ENCODE peak calls at places on chromosomes 5 and 9, in seven cellular contexts. One of them, this sample, is unnamed.
A peak's percentile ranks its signal among the peaks of the same experiment; 100 is the strongest.

GRCh38 chr9:78879324-78880100 is 582.6 kb downstream of the PSAT1 start:
- DNase-seq in GM10248: no peak
- DNase-seq in upper lobe of right lung: no peak
- DNase-seq in cardiac fibroblast: no peak
- DNase-seq in CD4-positive, alpha-beta T cell: no peak
- DNase-seq in BJ: no peak
- DNase-seq in GM12878: no peak
- DNase-seq in this sample: no peak

GRCh38 chr9:5493597-5494511 is 16.5 kb upstream of the PDCD1LG2 start:
- DNase-seq in GM12878: peak; percentile 96
- DNase-seq in BJ: no peak
- DNase-seq in GM10248: peak; percentile 75
- DNase-seq in cardiac fibroblast: peak; percentile 81
- DNase-seq in upper lobe of right lung: no peak
- DNase-seq in CD4-positive, alpha-beta T cell: no peak
- DNase-seq in this sample: no peak

GRCh38 chr9:91298304-91298703 is 63.4 kb downstream of the AUH start:
- DNase-seq in upper lobe of right lung: no peak
- DNase-seq in GM12878: no peak
- DNase-seq in GM10248: no peak
- DNase-seq in cardiac fibroblast: peak; percentile 58
- DNase-seq in CD4-positive, alpha-beta T cell: no peak
- DNase-seq in BJ: no peak
- DNase-seq in this sample: no peak

GRCh38 chr9:91720313-91720712 is 229.7 kb downstream of the ROR2 start:
- DNase-seq in cardiac fibroblast: no peak
- DNase-seq in BJ: no peak
- DNase-seq in GM10248: no peak
- DNase-seq in GM12878: no peak
- DNase-seq in CD4-positive, alpha-beta T cell: no peak
- DNase-seq in upper lobe of right lung: no peak
- DNase-seq in this sample: no peak

GRCh38 chr9:2227468-2227867 is 212.3 kb downstream of the SMARCA2 start:
- DNase-seq in cardiac fibroblast: peak; percentile 76
- DNase-seq in BJ: no peak
- DNase-seq in GM10248: no peak
- DNase-seq in CD4-positive, alpha-beta T cell: no peak
- DNase-seq in upper lobe of right lung: no peak
- DNase-seq in GM12878: no peak
- DNase-seq in this sample: no peak

GRCh38 chr5:96605144-96605543 is 57.0 kb upstream of the CAST start:
- DNase-seq in CD4-positive, alpha-beta T cell: no peak
- DNase-seq in cardiac fibroblast: no peak
- DNase-seq in upper lobe of right lung: no peak
- DNase-seq in GM12878: no peak
- DNase-seq in BJ: no peak
- DNase-seq in GM10248: no peak
- DNase-seq in this sample: no peak

GRCh38 chr9:4929917-4930316 is 55.2 kb upstream of the JAK2 start:
- DNase-seq in CD4-positive, alpha-beta T cell: no peak
- DNase-seq in BJ: no peak
- DNase-seq in GM10248: no peak
- DNase-seq in upper lobe of right lung: no peak
- DNase-seq in GM12878: no peak
- DNase-seq in cardiac fibroblast: no peak
- DNase-seq in this sample: no peak

GRCh38 chr9:9912459-9912858 is 700.3 kb downstream of the PTPRD start:
- DNase-seq in GM10248: no peak
- DNase-seq in GM12878: no peak
- DNase-seq in cardiac fibroblast: no peak
- DNase-seq in BJ: no peak
- DNase-seq in upper lobe of right lung: no peak
- DNase-seq in CD4-positive, alpha-beta T cell: no peak
- DNase-seq in this sample: no peak

GRCh38 chr5:45695680-45696093 is 493 bp downstream of the HCN1 start:
- DNase-seq in GM12878: no peak
- DNase-seq in CD4-positive, alpha-beta T cell: no peak
- DNase-seq in GM10248: peak; percentile 6
- DNase-seq in upper lobe of right lung: no peak
- DNase-seq in BJ: no peak
- DNase-seq in cardiac fibroblast: no peak
- DNase-seq in this sample: no peak

GRCh38 chr5:55747778-55748318 is 10.0 kb downstream of the DDX4 start:
- DNase-seq in cardiac fibroblast: no peak
- DNase-seq in upper lobe of right lung: no peak
- DNase-seq in CD4-positive, alpha-beta T cell: no peak
- DNase-seq in BJ: no peak
- DNase-seq in GM12878: no peak
- DNase-seq in GM10248: no peak
- DNase-seq in this sample: no peak

GRCh38 chr5:158056426-158056825 is 197.5 kb upstream of the CLINT1 start:
- DNase-seq in upper lobe of right lung: no peak
- DNase-seq in GM10248: no peak
- DNase-seq in CD4-positive, alpha-beta T cell: no peak
- DNase-seq in cardiac fibroblast: no peak
- DNase-seq in GM12878: no peak
- DNase-seq in BJ: no peak
- DNase-seq in this sample: no peak

GRCh38 chr5:53350991-53351770 is 129.2 kb upstream of the FST start:
- DNase-seq in cardiac fibroblast: no peak
- DNase-seq in GM12878: no peak
- DNase-seq in upper lobe of right lung: no peak
- DNase-seq in CD4-positive, alpha-beta T cell: no peak
- DNase-seq in BJ: no peak
- DNase-seq in GM10248: no peak
- DNase-seq in this sample: no peak

GRCh38 chr5:16156152-16156551 is 23.4 kb downstream of the MARCHF11 start:
- DNase-seq in cardiac fibroblast: no peak
- DNase-seq in upper lobe of right lung: no peak
- DNase-seq in BJ: no peak
- DNase-seq in GM10248: no peak
- DNase-seq in GM12878: no peak
- DNase-seq in CD4-positive, alpha-beta T cell: no peak
- DNase-seq in this sample: no peak

GRCh38 chr5:16160706-16161105 is 18.9 kb downstream of the MARCHF11 start:
- DNase-seq in upper lobe of right lung: no peak
- DNase-seq in CD4-positive, alpha-beta T cell: no peak
- DNase-seq in BJ: no peak
- DNase-seq in GM12878: peak; percentile 2
- DNase-seq in GM10248: peak; percentile 26
- DNase-seq in cardiac fibroblast: peak; percentile 78
- DNase-seq in this sample: peak; percentile 33
- TF ChIP-seq CTCF in upper lobe of right lung: peak; percentile 71
- TF ChIP-seq CTCF in CD4-positive, alpha-beta T cell: peak; percentile 52
- TF ChIP-seq CTCF in BJ: peak; percentile 77
- TF ChIP-seq CTCF in GM12878: peak; percentile 66
- TF ChIP-seq CTCF in GM10248: peak; percentile 74
- TF ChIP-seq CTCF in cardiac fibroblast: peak; percentile 73
- TF ChIP-seq CTCF in this sample: peak; percentile 74

DNA sequence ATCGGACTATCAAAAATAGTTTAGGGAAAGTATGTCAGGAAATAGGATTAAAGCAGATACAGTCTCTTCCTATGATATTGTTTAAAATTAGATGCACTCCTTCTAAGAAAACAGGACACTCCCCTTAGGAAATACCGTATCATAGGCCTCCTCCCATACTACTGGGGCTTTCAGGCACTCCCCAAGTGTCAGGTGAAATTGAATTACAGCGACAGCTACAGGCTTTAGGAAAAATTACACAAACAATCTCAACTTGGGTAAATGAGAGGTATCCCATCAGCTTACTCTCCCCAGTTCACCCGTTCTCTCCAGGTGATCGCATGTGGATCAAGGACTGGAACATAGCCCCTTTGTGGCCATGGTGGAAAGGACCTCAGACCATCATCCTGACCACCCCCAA is 110.4 kb upstream of the EPB41L4A start:
- DNase-seq in cardiac fibroblast: peak; percentile 36
- DNase-seq in CD4-positive, alpha-beta T cell: no peak
- DNase-seq in GM10248: no peak
- DNase-seq in GM12878: no peak
- DNase-seq in upper lobe of right lung: no peak
- DNase-seq in BJ: no peak
- DNase-seq in this sample: no peak
- TF ChIP-seq CTCF in cardiac fibroblast: peak; percentile 8
- TF ChIP-seq CTCF in CD4-positive, alpha-beta T cell: no peak
- TF ChIP-seq CTCF in GM10248: peak; percentile 37
- TF ChIP-seq CTCF in GM12878: peak; percentile 57
- TF ChIP-seq CTCF in upper lobe of right lung: peak; percentile 46
- TF ChIP-seq CTCF in BJ: no peak
- TF ChIP-seq CTCF in this sample: peak; percentile 27

GRCh38 chr5:171310334-171310815 is 1.3 kb downstream of the TLX3 start:
- DNase-seq in GM12878: no peak
- DNase-seq in upper lobe of right lung: no peak
- DNase-seq in CD4-positive, alpha-beta T cell: no peak
- DNase-seq in cardiac fibroblast: no peak
- DNase-seq in BJ: no peak
- DNase-seq in GM10248: no peak
- DNase-seq in this sample: no peak
- TF ChIP-seq CTCF in GM12878: no peak
- TF ChIP-seq CTCF in upper lobe of right lung: no peak
- TF ChIP-seq CTCF in CD4-positive, alpha-beta T cell: no peak
- TF ChIP-seq CTCF in cardiac fibroblast: no peak
- TF ChIP-seq CTCF in BJ: no peak
- TF ChIP-seq CTCF in GM10248: no peak
- TF ChIP-seq CTCF in this sample: no peak

GRCh38 chr5:2697446-2698200 is 53.9 kb downstream of the IRX2 start:
- DNase-seq in cardiac fibroblast: no peak
- DNase-seq in CD4-positive, alpha-beta T cell: no peak
- DNase-seq in GM10248: no peak
- DNase-seq in upper lobe of right lung: no peak
- DNase-seq in BJ: no peak
- DNase-seq in GM12878: no peak
- DNase-seq in this sample: no peak

GRCh38 chr5:2698581-2698980 is 52.9 kb downstream of the IRX2 start:
- DNase-seq in GM10248: no peak
- DNase-seq in cardiac fibroblast: no peak
- DNase-seq in BJ: no peak
- DNase-seq in upper lobe of right lung: no peak
- DNase-seq in GM12878: no peak
- DNase-seq in CD4-positive, alpha-beta T cell: no peak
- DNase-seq in this sample: no peak

GRCh38 chr5:2696156-2696807 is 55.2 kb downstream of the IRX2 start:
- DNase-seq in CD4-positive, alpha-beta T cell: no peak
- DNase-seq in upper lobe of right lung: no peak
- DNase-seq in GM12878: no peak
- DNase-seq in GM10248: no peak
- DNase-seq in BJ: no peak
- DNase-seq in cardiac fibroblast: no peak
- DNase-seq in this sample: no peak

GRCh38 chr5:2697041-2697440 is 54.4 kb downstream of the IRX2 start:
- DNase-seq in GM12878: no peak
- DNase-seq in GM10248: no peak
- DNase-seq in upper lobe of right lung: no peak
- DNase-seq in cardiac fibroblast: no peak
- DNase-seq in CD4-positive, alpha-beta T cell: no peak
- DNase-seq in BJ: no peak
- DNase-seq in this sample: no peak

GRCh38 chr5:2695200-2695891 is 56.1 kb downstream of the IRX2 start:
- DNase-seq in CD4-positive, alpha-beta T cell: no peak
- DNase-seq in BJ: no peak
- DNase-seq in GM10248: no peak
- DNase-seq in GM12878: no peak
- DNase-seq in upper lobe of right lung: no peak
- DNase-seq in cardiac fibroblast: peak; percentile 4
- DNase-seq in this sample: no peak
- TF ChIP-seq CTCF in CD4-positive, alpha-beta T cell: no peak
- TF ChIP-seq CTCF in BJ: no peak
- TF ChIP-seq CTCF in GM10248: no peak
- TF ChIP-seq CTCF in GM12878: no peak
- TF ChIP-seq CTCF in upper lobe of right lung: no peak
- TF ChIP-seq CTCF in cardiac fibroblast: no peak
- TF ChIP-seq CTCF in this sample: no peak

DNA sequence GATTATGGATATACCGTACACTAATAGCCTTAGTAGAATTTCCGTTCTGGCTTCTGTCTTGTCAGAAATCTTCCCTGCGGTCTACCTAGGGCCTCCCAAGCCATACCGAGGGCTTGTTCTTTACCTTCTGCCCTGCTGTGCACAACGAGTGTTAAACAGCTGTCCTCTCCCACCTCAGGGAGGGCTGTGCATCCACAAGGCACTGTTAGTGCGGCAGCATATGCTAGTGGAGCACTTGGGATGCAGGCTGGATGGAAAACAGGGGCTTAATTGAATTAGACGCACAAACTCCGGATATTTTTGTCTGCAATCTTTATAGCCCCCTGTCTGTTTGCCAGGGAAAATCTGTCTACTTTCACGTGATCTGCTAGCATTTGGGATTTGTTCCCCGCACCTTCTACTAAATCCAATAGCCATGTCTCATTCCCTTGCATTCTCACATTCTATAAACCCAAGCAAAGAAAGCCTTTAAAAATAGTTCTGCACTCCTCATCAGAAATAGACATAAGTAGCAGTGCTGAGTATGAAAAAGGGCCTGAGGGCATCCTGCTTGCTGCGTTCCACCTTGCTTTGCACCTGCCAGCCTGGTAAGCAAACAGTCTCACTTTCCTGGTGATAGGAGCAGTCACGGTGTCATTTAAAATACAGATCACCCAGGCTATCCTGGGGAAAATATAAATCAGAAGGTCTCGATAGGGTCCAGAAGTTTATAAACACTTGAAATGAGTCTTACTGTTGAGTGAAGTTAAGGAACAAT is 382.6 kb downstream of the RASEF start:
- DNase-seq in upper lobe of right lung: no peak
- DNase-seq in GM12878: no peak
- DNase-seq in CD4-positive, alpha-beta T cell: no peak
- DNase-seq in BJ: no peak
- DNase-seq in cardiac fibroblast: no peak
- DNase-seq in GM10248: no peak
- DNase-seq in this sample: no peak
- TF ChIP-seq CTCF in upper lobe of right lung: no peak
- TF ChIP-seq CTCF in GM12878: no peak
- TF ChIP-seq CTCF in CD4-positive, alpha-beta T cell: no peak
- TF ChIP-seq CTCF in BJ: no peak
- TF ChIP-seq CTCF in cardiac fibroblast: no peak
- TF ChIP-seq CTCF in GM10248: no peak
- TF ChIP-seq CTCF in this sample: no peak

DNA sequence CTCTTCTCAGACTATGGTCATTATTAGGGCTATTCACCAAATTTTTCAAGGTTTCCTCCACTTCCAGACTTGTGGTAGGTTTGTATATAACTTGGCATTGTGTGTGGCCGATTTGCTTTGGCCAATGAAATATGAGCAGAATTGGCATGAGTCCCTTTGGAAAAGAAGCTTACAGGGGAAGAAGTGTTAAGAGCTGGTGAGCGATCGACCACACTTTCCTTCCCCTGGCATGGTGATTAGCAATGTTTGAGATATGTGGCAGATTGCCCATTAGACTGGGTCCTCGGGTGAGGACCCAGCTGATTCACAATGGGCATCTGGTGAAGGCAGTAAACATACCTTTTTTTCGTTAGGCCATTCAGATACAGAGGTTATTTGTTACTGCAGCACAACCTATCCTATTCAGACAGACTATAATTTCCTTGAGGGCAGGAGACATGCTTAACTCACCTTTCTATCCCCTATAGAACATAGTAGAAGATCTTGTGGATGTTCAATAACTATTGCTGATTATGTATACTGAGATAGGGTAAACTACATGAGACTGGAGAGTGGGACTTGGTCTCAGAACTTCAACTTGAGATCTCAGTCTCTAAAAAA is 62.8 kb upstream of the KLF9 start:
- DNase-seq in CD4-positive, alpha-beta T cell: no peak
- DNase-seq in cardiac fibroblast: peak; percentile 60
- DNase-seq in GM10248: no peak
- DNase-seq in BJ: no peak
- DNase-seq in upper lobe of right lung: no peak
- DNase-seq in GM12878: no peak
- DNase-seq in this sample: no peak
- TF ChIP-seq CTCF in CD4-positive, alpha-beta T cell: no peak
- TF ChIP-seq CTCF in cardiac fibroblast: no peak
- TF ChIP-seq CTCF in GM10248: no peak
- TF ChIP-seq CTCF in BJ: no peak
- TF ChIP-seq CTCF in upper lobe of right lung: no peak
- TF ChIP-seq CTCF in GM12878: no peak
- TF ChIP-seq CTCF in this sample: no peak